ENCODE peak calls at places on chromosomes 12 and 14, in four cellular contexts. P, X, U and S are unnamed samples.

GRCh38 chr12:120376009-120376408 is 7.0 kb upstream of the MSI1 start:
- DNase-seq in P (no peak), X (no peak), U (no peak), S (no peak)

GRCh38 chr12:40055776-40056175 is 50.1 kb downstream of the SLC2A13 start:
- DNase-seq in P (no peak), X (no peak), U (no peak), S (no peak)

GRCh38 chr12:17381211-17381610 is 708.8 kb downstream of the RERGL start:
- DNase-seq in P (no peak), X (no peak), U (no peak), S (no peak)

GRCh38 chr12:34396006-34396860 is 373.9 kb downstream of the ALG10 start:
- DNase-seq in P (peak), X (no peak), U (peak), S (peak)

GRCh38 chr14:53501361-53502320 is 348.5 kb upstream of the DDHD1 start:
- DNase-seq in P (no peak), X (no peak), U (no peak), S (no peak)

GRCh38 chr12:110421159-110421661 is 17.7 kb upstream of the ANAPC7 start:
- DNase-seq in P (no peak), X (no peak), U (no peak), S (no peak)

GRCh38 chr12:5037795-5038357 is 5.8 kb upstream of the KCNA5 start:
- DNase-seq in P (no peak), X (no peak), U (no peak), S (no peak)

GRCh38 chr14:71515520-71515919 is 416.7 kb upstream of the RGS6 start:
- DNase-seq in P (no peak), X (no peak), U (no peak), S (no peak)

GRCh38 chr12:22409071-22409951 is 74.8 kb upstream of the ST8SIA1 start:
- DNase-seq in P (no peak), X (no peak), U (no peak), S (peak)

DNA sequence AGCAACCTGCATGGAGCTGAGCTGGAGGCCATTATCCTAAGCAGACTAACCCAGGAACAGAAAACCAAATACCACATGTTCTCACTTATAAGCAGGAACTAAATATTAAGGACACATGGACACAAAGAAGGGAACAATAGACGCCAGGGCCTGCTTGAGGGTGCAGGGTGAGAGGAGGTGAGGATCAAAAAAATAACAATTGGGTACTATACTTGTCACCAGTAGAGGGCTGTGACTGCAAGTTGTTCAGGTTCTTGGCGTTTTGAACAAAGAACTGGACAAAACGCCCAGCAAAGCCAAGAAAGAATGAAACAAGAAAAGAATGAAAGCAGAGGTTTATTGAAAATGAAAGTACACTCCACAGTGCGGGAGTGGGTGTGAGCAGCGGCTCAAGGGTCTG is 208.5 kb upstream of the NEDD1 start:
- DNase-seq in P (no peak), X (no peak), U (no peak), S (no peak)
- TF ChIP-seq CTCF in P (no peak), X (no peak), U (no peak), S (no peak)

GRCh38 chr14:23568600-23569310 is 1.2 kb upstream of the AP1G2 start:
- DNase-seq in P (no peak), X (no peak), U (no peak), S (no peak)

GRCh38 chr14:23570806-23571483 is 3.4 kb upstream of the AP1G2 start:
- DNase-seq in P (no peak), X (no peak), U (no peak), S (no peak)

GRCh38 chr14:23567186-23568020 is at the start of gene AP1G2:
- DNase-seq in P (peak), X (peak), U (peak), S (peak)

GRCh38 chr14:23568021-23568599 is 519 bp upstream of the AP1G2 start:
- DNase-seq in P (no peak), X (no peak), U (peak), S (no peak)

DNA sequence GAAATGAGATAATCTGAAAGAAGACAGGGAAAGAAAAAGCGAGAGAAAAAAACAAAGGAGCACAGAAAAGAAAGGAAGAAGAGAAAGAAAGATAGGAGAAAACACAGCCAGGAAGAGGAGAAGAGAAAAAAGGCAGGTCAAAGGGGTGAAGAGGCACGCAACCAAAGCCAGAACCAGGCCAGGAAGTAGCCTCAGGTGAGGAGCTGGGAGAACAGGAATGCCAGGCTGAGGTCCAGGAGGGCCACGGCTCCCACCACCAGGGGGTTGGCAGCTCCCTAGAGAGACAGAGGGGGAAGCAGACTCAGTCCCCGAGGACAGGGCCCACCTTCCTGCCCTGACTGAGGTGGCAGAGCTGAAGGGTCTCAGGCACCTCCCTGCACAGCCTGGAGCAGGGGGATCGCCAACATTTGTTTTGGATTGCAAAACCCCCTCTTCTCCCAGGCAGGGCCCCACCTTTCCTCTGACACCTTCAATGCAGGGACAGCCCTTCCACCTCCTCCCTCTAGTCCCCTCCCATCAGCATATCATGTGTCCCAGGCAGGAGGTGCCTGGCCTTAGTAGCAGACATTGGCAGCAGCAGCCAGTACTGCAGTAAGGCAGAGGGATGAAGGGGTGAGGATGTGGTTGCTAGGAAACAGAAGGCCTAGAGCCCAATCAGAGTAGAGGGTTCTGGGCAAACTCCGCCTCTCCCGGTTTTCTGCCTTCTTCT is 2.0 kb upstream of the AP1G2 start:
- DNase-seq in P (no peak), X (no peak), U (peak), S (no peak)
- TF ChIP-seq CTCF in P (no peak), X (no peak), U (no peak), S (no peak)

GRCh38 chr14:69363055-69363454 is 35.0 kb downstream of the ERH start:
- DNase-seq in P (no peak), X (no peak), U (peak), S (no peak)
- TF ChIP-seq CTCF in P (peak), X (no peak), U (peak), S (no peak)

DNA sequence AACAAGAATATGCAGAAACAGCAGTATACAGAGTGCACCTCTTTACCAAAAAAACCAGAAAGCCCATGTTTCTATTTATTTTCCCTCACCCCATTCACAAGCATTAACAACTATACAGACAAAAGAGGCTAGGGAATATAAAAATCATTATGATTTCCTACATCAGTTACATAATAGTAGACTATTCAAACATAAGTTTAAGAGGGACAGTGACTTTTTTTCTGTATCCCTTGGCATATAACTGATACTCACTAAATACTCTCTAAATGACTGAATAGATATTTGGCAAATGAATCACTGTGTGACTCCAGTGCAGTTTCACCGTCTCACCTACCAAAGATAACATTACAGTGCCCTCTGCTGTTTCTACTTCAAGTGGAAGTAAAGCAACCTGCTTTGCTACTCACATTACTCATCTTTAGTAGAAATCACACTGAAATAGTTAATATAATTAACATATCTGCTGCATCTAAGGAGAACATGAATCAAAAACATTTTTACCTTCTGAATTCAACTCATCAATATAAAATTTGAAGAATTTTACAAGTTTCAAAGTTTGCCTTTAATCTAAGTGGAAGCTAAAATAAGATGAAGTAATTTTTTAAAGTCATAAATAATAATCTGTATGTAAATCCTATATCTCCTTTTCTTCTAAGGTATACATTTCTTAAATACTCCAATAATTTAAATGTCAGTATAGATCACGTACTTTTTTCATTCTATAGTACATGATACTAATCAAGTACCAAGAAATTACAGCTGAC is 103.8 kb downstream of the OSBPL8 start:
- DNase-seq in P (no peak), X (peak), U (no peak), S (peak)
- TF ChIP-seq CTCF in P (peak), X (peak), U (peak), S (peak)

GRCh38 chr14:54500744-54501143 is 9.0 kb upstream of the CGRRF1 start:
- DNase-seq in P (no peak), X (no peak), U (no peak), S (no peak)

GRCh38 chr14:54498579-54498978 is 9.8 kb upstream of the GMFB start:
- DNase-seq in P (no peak), X (no peak), U (no peak), S (no peak)

GRCh38 chr14:54501423-54501822 is 8.3 kb upstream of the CGRRF1 start:
- DNase-seq in P (no peak), X (no peak), U (no peak), S (no peak)

GRCh38 chr14:54502602-54503001 is 7.1 kb upstream of the CGRRF1 start:
- DNase-seq in P (no peak), X (no peak), U (no peak), S (no peak)

DNA sequence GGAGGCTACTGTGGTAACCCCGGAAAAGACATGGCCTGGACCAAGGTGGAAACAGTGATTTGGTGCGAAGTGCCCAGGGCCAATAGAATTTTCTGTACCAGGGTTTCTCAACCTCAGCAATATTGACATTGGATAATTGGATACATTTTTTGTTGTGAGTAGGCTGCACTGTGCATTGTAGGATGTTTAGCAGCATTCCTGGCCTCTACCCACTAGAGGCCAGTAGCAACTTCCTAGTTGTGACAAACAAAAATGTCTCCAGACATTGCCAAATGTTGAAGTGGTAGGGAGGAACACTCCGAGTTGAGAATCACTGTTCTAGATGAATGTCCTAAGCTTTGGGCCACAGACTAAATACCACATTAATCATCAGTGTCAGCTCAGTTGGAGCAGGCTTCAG is 6.2 kb upstream of the CGRRF1 start:
- DNase-seq in P (no peak), X (peak), U (no peak), S (no peak)
- TF ChIP-seq CTCF in P (peak), X (peak), U (no peak), S (peak)

GRCh38 chr12:31931796-31932715 is 27.2 kb upstream of the RESF1 start:
- DNase-seq in P (no peak), X (no peak), U (no peak), S (no peak)
- TF ChIP-seq CTCF in P (no peak), X (no peak), U (no peak), S (no peak)

GRCh38 chr12:26863515-26863914 is 30.5 kb upstream of the ITPR2 start:
- DNase-seq in P (no peak), X (peak), U (no peak), S (no peak)
- TF ChIP-seq CTCF in P (no peak), X (peak), U (no peak), S (peak)

GRCh38 chr12:56257071-56257470 is 1.1 kb downstream of the ANKRD52 start:
- DNase-seq in P (no peak), X (no peak), U (no peak), S (no peak)

GRCh38 chr12:56257491-56258067 is 605 bp downstream of the ANKRD52 start:
- DNase-seq in P (no peak), X (no peak), U (peak), S (peak)

GRCh38 chr12:56255671-56256070 is 2.5 kb downstream of the ANKRD52 start:
- DNase-seq in P (no peak), X (no peak), U (no peak), S (no peak)

GRCh38 chr12:56258068-56258819 is at the start of gene ANKRD52:
- DNase-seq in P (peak), X (peak), U (peak), S (peak)

GRCh38 chr12:56256326-56256960 is 1.7 kb downstream of the ANKRD52 start:
- DNase-seq in P (no peak), X (no peak), U (no peak), S (no peak)
- TF ChIP-seq CTCF in P (no peak), X (no peak), U (no peak), S (no peak)

GRCh38 chr12:87953257-87953860 is 75.8 kb downstream of the C12orf50 start:
- DNase-seq in P (no peak), X (peak), U (no peak), S (peak)
- TF ChIP-seq CTCF in P (peak), X (peak), U (peak), S (peak)

DNA sequence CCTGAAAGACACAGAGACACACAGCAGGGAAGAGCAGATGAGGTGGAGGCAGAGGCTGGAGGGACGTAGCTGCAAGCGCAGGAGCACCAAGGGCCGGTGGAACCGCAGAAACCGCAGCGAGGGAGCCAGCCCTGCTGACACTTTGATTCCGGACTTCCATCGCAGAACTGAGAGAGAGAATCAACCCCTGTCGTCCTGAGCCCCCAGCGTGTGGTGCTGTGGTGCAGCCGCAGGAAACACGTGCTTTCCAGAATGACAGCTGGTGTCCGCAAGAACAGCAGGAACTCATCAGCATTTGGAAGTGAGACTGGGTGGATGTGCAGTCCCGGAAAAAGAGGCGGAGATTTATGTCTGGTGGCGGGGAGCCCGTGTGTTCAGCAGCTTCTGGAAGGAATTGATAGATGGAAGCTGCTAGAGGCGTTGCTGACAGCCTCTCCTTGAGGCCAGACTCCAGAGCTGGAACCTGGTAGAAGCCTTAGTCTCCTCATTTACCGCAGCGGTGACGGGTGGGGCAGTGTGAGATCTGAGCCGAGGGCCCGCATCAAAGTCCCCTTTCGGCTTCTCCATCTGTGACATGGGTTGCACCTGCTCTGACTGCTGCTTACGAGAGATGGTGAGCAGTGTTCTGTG is 21.9 kb upstream of the KLC1 start:
- DNase-seq in P (peak), X (peak), U (peak), S (peak)
- TF ChIP-seq CTCF in P (peak), X (peak), U (peak), S (no peak)